ENCODE peak calls at places on chromosomes 13 and 19, in seven cellular contexts. P is stomach, M is breast epithelium, C is upper lobe of left lung, E is tibial artery, S is colonic mucosa, Z is lower lobe of right lung. D is an unnamed sample.

GRCh38 chr19:5292843-5293606 is 47.6 kb downstream of the PTPRS start:
- DNase-seq in M (peak), P (peak), E (peak), C (peak), Z (peak), S (peak), D (peak)

GRCh38 chr19:10091892-10092641 is 6.0 kb downstream of the SHFL start:
- DNase-seq in P (no peak), S (no peak), M (no peak), Z (no peak), C (no peak), E (no peak), D (peak)

GRCh38 chr13:97975851-97976550 is 22.5 kb downstream of the IPO5 start:
- DNase-seq in M (no peak), Z (peak), E (peak), C (peak), S (peak), P (peak), D (no peak)

GRCh38 chr19:2552859-2553258 is 76.9 kb downstream of the GADD45B start:
- DNase-seq in P (no peak), S (no peak), M (no peak), Z (peak), E (no peak), C (no peak), D (no peak)

GRCh38 chr13:90416519-90416918 is 931.0 kb upstream of the MIR17HG start:
- DNase-seq in E (no peak), Z (no peak), M (no peak), C (no peak), S (no peak), P (no peak), D (no peak)

GRCh38 chr13:73090116-73090811 is 31.5 kb downstream of the KLF5 start:
- DNase-seq in Z (no peak), E (no peak), C (no peak), P (peak), S (peak), M (no peak), D (no peak)

GRCh38 chr13:47109028-47109427 is 212.2 kb upstream of the HTR2A start:
- DNase-seq in M (no peak), E (no peak), Z (no peak), C (no peak), P (peak), S (no peak), D (no peak)

GRCh38 chr13:41284512-41285288 is 21.3 kb upstream of the MTRF1 start:
- DNase-seq in E (no peak), P (peak), C (no peak), M (no peak), S (no peak), Z (no peak), D (no peak)

GRCh38 chr19:38425810-38426466 is at the start of gene RASGRP4:
- DNase-seq in C (no peak), E (no peak), P (no peak), Z (peak), M (no peak), S (peak), D (no peak)

GRCh38 chr19:18636183-18636968 is 452 bp upstream of the KLHL26 start:
- DNase-seq in C (peak), M (peak), S (peak), Z (peak), P (peak), E (peak), D (peak)

GRCh38 chr13:66974889-66975288 is 255.2 kb downstream of the PCDH9 start:
- DNase-seq in C (no peak), S (no peak), Z (no peak), M (no peak), P (no peak), E (no peak), D (no peak)

GRCh38 chr13:83007226-83007625 is 875.0 kb downstream of the SLITRK1 start:
- DNase-seq in Z (no peak), E (no peak), P (no peak), C (no peak), S (no peak), M (no peak), D (no peak)

GRCh38 chr13:47175172-47175806 is 278.4 kb upstream of the HTR2A start:
- DNase-seq in M (no peak), Z (no peak), S (no peak), P (no peak), E (no peak), C (no peak), D (no peak)

GRCh38 chr13:31174018-31174417 is 12.3 kb upstream of the HSPH1 start:
- DNase-seq in S (no peak), P (no peak), E (no peak), Z (no peak), C (no peak), M (no peak), D (no peak)

GRCh38 chr19:48348737-48349136 is 15.0 kb downstream of the TMEM143 start:
- DNase-seq in E (no peak), C (no peak), M (no peak), Z (no peak), S (no peak), P (no peak), D (no peak)

GRCh38 chr13:112714772-112715569 is 25.1 kb downstream of the ATP11A start:
- DNase-seq in M (no peak), P (peak), Z (no peak), S (no peak), E (peak), C (no peak), D (peak)

GRCh38 chr19:47619763-47620162 is 10.8 kb downstream of the BICRA start:
- DNase-seq in C (no peak), M (no peak), P (no peak), E (no peak), Z (no peak), S (no peak), D (no peak)

GRCh38 chr19:47284324-47284899 is 9.7 kb downstream of the INAFM1 start:
- DNase-seq in M (no peak), C (no peak), P (no peak), E (no peak), Z (no peak), S (peak), D (no peak)

GRCh38 chr13:45370922-45371406 is 30.0 kb upstream of the TPT1 start:
- DNase-seq in M (peak), E (peak), P (peak), S (peak), Z (peak), C (peak), D (peak)

GRCh38 chr13:85441975-85442374 is 357.2 kb downstream of the SLITRK6 start:
- DNase-seq in M (no peak), P (no peak), Z (no peak), E (no peak), C (no peak), S (no peak), D (no peak)

GRCh38 chr13:64314286-64314685 is 2898.6 kb upstream of the PCDH20 start:
- DNase-seq in Z (no peak), P (no peak), S (no peak), E (no peak), M (no peak), C (no peak), D (no peak)

GRCh38 chr13:29464105-29464679 is 131.3 kb downstream of the SLC7A1 start:
- DNase-seq in C (no peak), M (no peak), S (no peak), Z (no peak), P (no peak), E (no peak), D (no peak)

GRCh38 chr19:46211201-46211881 is 18.2 kb upstream of the IGFL1 start:
- DNase-seq in Z (peak), S (no peak), M (peak), C (no peak), E (no peak), P (peak), D (peak)

GRCh38 chr13:113840541-113841354 is 23.1 kb downstream of the GAS6 start:
- DNase-seq in S (no peak), E (no peak), P (no peak), C (peak), Z (peak), M (no peak), D (peak)

GRCh38 chr19:48896191-48896720 is 2.3 kb downstream of the TULP2 start:
- DNase-seq in P (no peak), M (no peak), E (peak), Z (peak), C (peak), S (peak), D (peak)

GRCh38 chr19:5680083-5680436 is 256 bp downstream of the MICOS13 start:
- DNase-seq in P (no peak), S (no peak), E (peak), Z (peak), M (no peak), C (no peak), D (no peak)

GRCh38 chr19:7639863-7640348 is 3.0 kb downstream of the STXBP2 start:
- DNase-seq in Z (no peak), E (no peak), S (no peak), P (no peak), M (no peak), C (no peak), D (no peak)

GRCh38 chr13:89514534-89515312 is 1832.8 kb upstream of the MIR17HG start:
- DNase-seq in E (no peak), M (no peak), S (no peak), Z (no peak), P (no peak), C (no peak), D (no peak)

GRCh38 chr19:44753932-44754742 is 5.6 kb downstream of the BCL3 start:
- DNase-seq in Z (peak), P (peak), M (peak), S (peak), E (peak), C (peak), D (peak)

GRCh38 chr19:49672131-49672919 is 4.7 kb upstream of the PRMT1 start:
- DNase-seq in P (peak), Z (peak), C (peak), S (peak), E (peak), M (peak), D (peak)

GRCh38 chr19:34677386-34678084 is at the start of gene ZNF302:
- DNase-seq in S (peak), P (peak), E (peak), M (peak), Z (peak), C (peak), D (peak)

GRCh38 chr13:51370811-51371210 is 31.3 kb downstream of the SERPINE3 start:
- DNase-seq in C (no peak), S (no peak), P (no peak), M (no peak), E (no peak), Z (no peak), D (no peak)

GRCh38 chr13:96027496-96027895 is 25.7 kb downstream of the UGGT2 start:
- DNase-seq in S (no peak), M (no peak), C (no peak), P (no peak), E (no peak), Z (no peak), D (no peak)

GRCh38 chr19:7333198-7334118 is 15.3 kb upstream of the ARHGEF18 start:
- DNase-seq in S (no peak), C (no peak), M (no peak), E (peak), P (no peak), Z (no peak), D (no peak)

GRCh38 chr13:35499131-35500051 is 22.9 kb upstream of the MAB21L1 start:
- DNase-seq in Z (no peak), P (no peak), E (no peak), M (no peak), S (no peak), C (no peak), D (no peak)

GRCh38 chr13:23899555-23899954 is 2.3 kb upstream of the C1QTNF9B start:
- DNase-seq in E (no peak), C (no peak), S (peak), Z (no peak), P (no peak), M (no peak), D (no peak)

GRCh38 chr13:32117696-32118095 is 86.1 kb downstream of the FRY start:
- DNase-seq in C (no peak), P (peak), M (no peak), E (peak), Z (peak), S (no peak), D (peak)

GRCh38 chr19:1690570-1691307 is 38.3 kb upstream of the TCF3 start:
- DNase-seq in C (peak), Z (peak), P (peak), M (no peak), E (no peak), S (peak), D (no peak)

GRCh38 chr19:15307169-15307568 is 25.2 kb downstream of the BRD4 start:
- DNase-seq in C (no peak), P (no peak), M (no peak), E (no peak), S (no peak), Z (no peak), D (no peak)

GRCh38 chr19:15305582-15306334 is 26.6 kb downstream of the BRD4 start:
- DNase-seq in P (no peak), C (no peak), S (no peak), E (no peak), M (no peak), Z (no peak), D (no peak)

GRCh38 chr19:15300533-15301194 is 31.7 kb downstream of the BRD4 start:
- DNase-seq in M (no peak), E (no peak), S (no peak), Z (no peak), P (no peak), C (no peak), D (no peak)

GRCh38 chr19:15303105-15303780 is 29.1 kb downstream of the BRD4 start:
- DNase-seq in S (no peak), E (no peak), Z (no peak), P (no peak), C (no peak), M (no peak), D (no peak)

GRCh38 chr19:15304140-15304705 is 28.1 kb downstream of the BRD4 start:
- DNase-seq in S (no peak), E (no peak), Z (no peak), C (no peak), P (no peak), M (no peak), D (no peak)
- H3K4me3 ChIP-seq in S (no peak), E (no peak), Z (no peak), C (no peak), P (peak), M (no peak), D (peak)

DNA sequence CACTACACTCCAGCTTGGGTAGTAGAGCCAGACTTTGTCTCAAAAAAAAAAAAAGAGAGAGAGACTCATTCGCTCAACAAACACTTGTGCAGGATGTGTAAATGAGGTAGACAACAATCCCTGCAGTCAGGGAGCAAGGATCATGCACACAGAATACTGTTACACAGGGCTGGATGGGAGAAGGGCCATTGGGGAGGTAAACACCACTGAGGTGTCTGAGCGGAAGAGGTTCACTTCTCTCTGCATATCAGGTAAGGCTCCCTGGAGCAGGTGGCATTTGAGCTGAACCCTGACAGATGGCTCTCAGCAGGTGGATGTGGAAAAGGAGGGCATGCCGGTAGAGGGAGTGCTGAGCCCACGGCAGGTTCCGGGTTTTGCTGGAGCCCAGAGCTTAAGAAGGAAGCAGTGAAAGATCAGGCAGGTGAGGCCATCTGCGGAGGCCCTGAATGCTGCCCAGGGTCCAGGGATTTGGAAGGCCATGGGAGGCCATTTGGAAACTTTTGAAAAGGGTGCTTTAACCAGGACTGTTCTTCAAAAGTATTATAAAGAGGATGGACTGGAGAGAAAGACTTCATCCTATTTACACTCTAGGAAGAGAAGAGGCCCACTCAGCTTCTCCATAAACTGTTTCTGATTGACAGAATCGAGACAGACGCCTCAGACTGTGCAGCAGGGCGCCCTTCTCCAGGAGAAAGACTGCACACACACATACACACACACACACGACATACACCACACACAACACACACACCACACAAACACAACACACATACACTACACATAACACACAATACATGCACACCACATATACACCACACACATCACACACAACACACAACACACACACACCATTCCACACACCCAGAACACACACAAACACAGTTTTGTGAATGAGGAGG is 199.4 kb downstream of the USP12 start:
- DNase-seq in E (no peak), P (peak), M (no peak), Z (peak), C (no peak), S (peak), D (no peak)
- TF ChIP-seq CTCF in E (no peak), P (peak), M (no peak), Z (peak), C (peak), S (peak), D (no peak)

GRCh38 chr19:55657004-55657747 is 2.3 kb downstream of the U2AF2 start:
- DNase-seq in M (no peak), E (no peak), P (peak), C (no peak), Z (no peak), S (no peak), D (no peak)
- H3K27ac ChIP-seq in M (peak), E (no peak), P (no peak), C (no peak), Z (no peak), S (no peak), D (no peak)

GRCh38 chr13:102402292-102402691 is 444 bp upstream of the FGF14 start:
- DNase-seq in C (peak), E (no peak), P (no peak), M (no peak), S (no peak), Z (no peak), D (peak)

GRCh38 chr13:102401755-102402154 is at the start of gene FGF14:
- DNase-seq in E (no peak), S (no peak), M (no peak), C (no peak), P (no peak), Z (no peak), D (no peak)

GRCh38 chr13:102400619-102401125 is 1.2 kb downstream of the FGF14 start:
- DNase-seq in C (peak), Z (peak), S (no peak), M (no peak), E (peak), P (no peak), D (peak)

GRCh38 chr13:102399791-102400618 is 1.8 kb downstream of the FGF14 start:
- DNase-seq in E (no peak), S (no peak), Z (peak), M (no peak), P (no peak), C (peak), D (peak)

DNA sequence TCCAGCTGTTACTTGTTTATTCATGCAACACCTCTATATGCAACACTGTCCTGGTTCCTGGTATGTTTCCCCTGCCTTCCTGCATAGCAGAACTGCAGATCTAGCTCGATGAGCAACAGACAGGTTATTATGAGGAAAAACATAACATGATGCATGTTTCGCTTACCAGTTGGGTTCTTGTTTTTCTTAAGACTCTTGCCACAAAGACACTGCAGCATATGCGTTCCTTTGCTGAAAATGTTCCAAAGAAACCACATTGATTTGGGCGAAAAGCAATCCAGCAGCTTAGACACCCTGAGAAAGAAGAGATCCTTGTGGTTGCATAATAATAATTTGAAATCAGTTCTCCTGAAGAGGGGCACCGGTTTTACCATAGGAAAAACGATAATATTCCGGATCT is 543 bp downstream of the FGF14 start:
- DNase-seq in C (no peak), M (no peak), S (no peak), E (no peak), P (no peak), Z (no peak), D (no peak)
- H3K4me3 ChIP-seq in C (peak), M (peak), S (peak), E (peak), P (peak), Z (peak), D (peak)